ENCODE peak calls at places on chromosomes 3 and 15, in five cellular contexts. U, D, Z, N and Y are unnamed samples.

GRCh38 chr3:100107227-100107626 is 7.1 kb downstream of the FILIP1L start:
- DNase-seq in U (no peak), D (no peak), Z (no peak), N (no peak), Y (no peak)

GRCh38 chr3:61250784-61251173 is 473 bp downstream of the FHIT start:
- DNase-seq in U (peak), D (peak), Z (no peak), N (peak), Y (peak)

GRCh38 chr3:5304188-5304587 is 116.7 kb downstream of the EDEM1 start:
- DNase-seq in U (no peak), D (no peak), Z (no peak), N (no peak), Y (no peak)

GRCh38 chr3:170730071-170730812 is 139.8 kb downstream of the RPL22L1 start:
- DNase-seq in U (no peak), D (no peak), Z (no peak), N (no peak), Y (no peak)

GRCh38 chr3:58334013-58334321 is 1.3 kb downstream of the PXK start:
- DNase-seq in U (no peak), D (no peak), Z (no peak), N (no peak), Y (no peak)

GRCh38 chr3:196323723-196324122 is 5.7 kb upstream of the DYNLT2B start:
- DNase-seq in U (no peak), D (no peak), Z (no peak), N (peak), Y (no peak)

GRCh38 chr3:126927405-126927750 is 55.5 kb upstream of the PLXNA1 start:
- DNase-seq in U (no peak), D (no peak), Z (no peak), N (no peak), Y (no peak)

GRCh38 chr3:195441476-195441970 is 1.3 kb downstream of the ACAP2 start:
- DNase-seq in U (no peak), D (no peak), Z (no peak), N (no peak), Y (no peak)

GRCh38 chr3:45199837-45200648 is 26.0 kb downstream of the TMEM158 start:
- DNase-seq in U (peak), D (no peak), Z (no peak), N (peak), Y (peak)

GRCh38 chr3:34106879-34107278 is 308.4 kb downstream of the PDCD6IP start:
- DNase-seq in U (peak), D (no peak), Z (peak), N (peak), Y (no peak)

GRCh38 chr15:43230640-43231115 is 9.9 kb upstream of the EPB42 start:
- DNase-seq in U (no peak), D (no peak), Z (no peak), N (no peak), Y (no peak)

GRCh38 chr3:64266983-64267382 is 41.7 kb upstream of the PRICKLE2 start:
- DNase-seq in U (no peak), D (no peak), Z (no peak), N (no peak), Y (no peak)

GRCh38 chr15:25178835-25179672 is 224.3 kb downstream of the SNRPN start:
- DNase-seq in U (no peak), D (peak), Z (peak), N (no peak), Y (peak)

GRCh38 chr3:9396301-9396631 is 1.1 kb upstream of the SETD5 start:
- DNase-seq in U (peak), D (peak), Z (peak), N (peak), Y (peak)
- TF ChIP-seq POLR2AphosphoS5 in U (peak), D (peak), Z (peak), N (peak), Y (no peak)

GRCh38 chr15:88397506-88397905 is 69.7 kb downstream of the MRPL46 start:
- DNase-seq in U (no peak), D (no peak), Z (no peak), N (no peak), Y (no peak)

GRCh38 chr15:88396382-88396781 is 70.8 kb downstream of the MRPL46 start:
- DNase-seq in U (no peak), D (no peak), Z (no peak), N (peak), Y (no peak)

GRCh38 chr15:88395241-88395640 is 71.9 kb downstream of the MRPL46 start:
- DNase-seq in U (no peak), D (no peak), Z (no peak), N (no peak), Y (no peak)

GRCh38 chr15:88393719-88394519 is 73.3 kb downstream of the MRPL46 start:
- DNase-seq in U (no peak), D (no peak), Z (no peak), N (no peak), Y (no peak)

GRCh38 chr15:88394553-88395159 is 72.5 kb downstream of the MRPL46 start:
- DNase-seq in U (no peak), D (no peak), Z (no peak), N (no peak), Y (no peak)
- TF ChIP-seq POLR2AphosphoS5 in U (no peak), D (no peak), Z (no peak), N (no peak), Y (no peak)

GRCh38 chr15:31359722-31360111 is 33.1 kb downstream of the KLF13 start:
- DNase-seq in U (no peak), D (no peak), Z (no peak), N (no peak), Y (no peak)
- TF ChIP-seq POLR2AphosphoS5 in U (no peak), D (no peak), Z (peak), N (no peak), Y (no peak)

GRCh38 chr3:128486692-128487537 is 6.1 kb downstream of the GATA2 start:
- DNase-seq in U (no peak), D (no peak), Z (no peak), N (peak), Y (no peak)

GRCh38 chr3:128488636-128488994 is 4.4 kb downstream of the GATA2 start:
- DNase-seq in U (no peak), D (no peak), Z (no peak), N (peak), Y (no peak)

GRCh38 chr3:128487538-128487812 is 5.5 kb downstream of the GATA2 start:
- DNase-seq in U (no peak), D (no peak), Z (no peak), N (no peak), Y (no peak)

GRCh38 chr3:128488995-128489859 is 3.8 kb downstream of the GATA2 start:
- DNase-seq in U (peak), D (no peak), Z (no peak), N (peak), Y (no peak)

DNA sequence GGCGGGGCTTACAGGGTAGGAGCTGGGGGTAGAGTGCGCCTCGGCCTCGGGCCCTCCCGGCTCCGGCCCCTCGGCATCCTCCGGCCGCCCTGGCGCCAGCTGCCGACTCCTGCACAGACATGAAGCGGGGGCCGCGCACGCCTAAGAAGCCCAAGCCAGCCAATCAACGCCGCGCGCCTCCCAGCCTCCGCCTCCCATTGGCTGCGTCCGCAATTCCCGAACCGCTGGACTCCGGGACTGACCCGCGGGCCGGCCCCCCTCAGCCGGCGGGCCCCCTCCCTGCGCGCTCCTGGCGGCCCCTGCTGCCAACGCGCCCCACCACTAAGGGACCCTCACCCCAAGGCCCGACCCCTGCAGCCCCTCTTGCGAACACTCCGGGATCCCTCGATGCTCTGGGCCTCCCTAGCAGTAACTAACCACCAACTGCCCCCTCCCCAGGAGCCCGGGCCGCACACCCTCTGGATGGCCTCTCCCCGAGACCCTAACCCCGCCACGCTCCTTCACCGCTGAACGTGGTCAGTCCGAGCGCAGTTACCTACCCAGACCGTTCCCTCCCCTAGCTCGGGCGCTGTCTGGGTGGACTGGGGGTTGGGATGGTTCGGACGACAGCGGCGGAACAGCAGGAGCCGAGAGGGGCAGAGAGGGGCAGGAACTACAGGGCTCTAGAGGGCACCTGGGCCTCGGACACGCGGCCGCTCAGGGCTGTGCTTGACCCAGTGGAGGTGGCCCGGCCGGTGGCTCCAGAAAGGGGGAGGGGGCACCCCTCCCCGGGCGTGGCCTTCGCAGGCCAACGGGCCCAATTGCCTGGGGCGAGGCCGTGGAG is 5.0 kb downstream of the GATA2 start:
- DNase-seq in U (peak), D (peak), Z (peak), N (peak), Y (peak)
- TF ChIP-seq POLR2AphosphoS5 in U (peak), D (no peak), Z (peak), N (peak), Y (peak)

DNA sequence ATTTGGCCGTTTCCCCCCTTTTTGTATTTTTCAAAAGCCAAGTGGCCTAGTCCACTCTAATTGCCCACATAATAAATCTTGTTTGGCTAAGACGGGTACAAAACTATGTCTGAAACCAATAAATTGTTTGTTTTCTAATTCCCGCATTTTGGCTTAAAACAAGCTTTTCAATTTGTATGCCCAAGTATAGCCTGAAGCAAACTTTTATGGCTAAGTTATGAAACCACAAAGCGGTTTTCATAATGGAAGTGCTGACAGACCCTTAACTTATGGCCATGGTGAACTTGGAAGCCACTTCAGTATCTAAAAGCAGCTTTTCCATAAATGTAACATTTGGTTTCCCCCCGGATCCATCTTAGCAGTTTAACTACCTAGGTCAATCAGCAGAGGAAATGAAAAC is 29.9 kb upstream of the POLR2M start:
- DNase-seq in U (no peak), D (no peak), Z (no peak), N (no peak), Y (no peak)
- TF ChIP-seq POLR2AphosphoS5 in U (no peak), D (no peak), Z (no peak), N (no peak), Y (no peak)

DNA sequence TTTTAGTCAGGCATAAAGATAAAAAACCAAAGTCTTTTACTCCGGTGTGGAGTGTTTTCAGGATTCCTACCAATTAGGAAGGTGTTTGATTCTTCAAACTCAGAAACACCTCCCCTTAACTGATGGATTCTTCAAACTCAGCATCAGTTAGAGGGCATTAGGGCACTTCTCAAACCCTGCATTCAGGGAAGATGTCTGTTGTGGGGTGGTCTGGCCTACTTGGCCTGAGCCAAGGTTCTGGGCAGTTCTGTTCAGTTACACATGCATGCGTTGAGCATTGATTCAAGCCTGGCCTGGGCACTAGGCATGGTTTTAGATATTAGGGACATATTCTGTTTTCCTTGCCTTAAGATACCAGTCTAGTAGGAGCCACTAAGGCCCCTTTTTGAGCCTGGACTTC is 1.0 kb downstream of the HGD start:
- DNase-seq in U (no peak), D (no peak), Z (no peak), N (no peak), Y (no peak)
- TF ChIP-seq POLR2AphosphoS5 in U (no peak), D (no peak), Z (no peak), N (no peak), Y (no peak)

GRCh38 chr15:65384895-65385867 is 7.4 kb upstream of the IGDCC3 start:
- DNase-seq in U (peak), D (peak), Z (peak), N (peak), Y (peak)
- TF ChIP-seq POLR2AphosphoS5 in U (peak), D (no peak), Z (no peak), N (peak), Y (no peak)